ENCODE peak calls at places on chromosomes 13 and 19, in six cellular contexts. I is neuronal stem cell, Y is H9, Q is H1, L is mesenchymal stem cell, X is IMR-90. U is an unnamed sample.

GRCh38 chr13:40682449-40683240 is 16.2 kb upstream of the FOXO1 start:
- DNase-seq in I (no peak), Q (no peak), X (peak), L (peak), Y (no peak), U (peak)

GRCh38 chr19:58279925-58280316 is 1.2 kb downstream of the ZNF8 start:
- DNase-seq in X (no peak), I (no peak), L (no peak), Y (no peak), Q (no peak), U (peak)

GRCh38 chr19:51944798-51945552 is 17.7 kb downstream of the ZNF613 start:
- DNase-seq in L (no peak), I (no peak), Q (no peak), Y (no peak), X (no peak), U (peak)

GRCh38 chr13:77815330-77815729 is 103.3 kb downstream of the EDNRB start:
- DNase-seq in L (no peak), X (no peak), I (no peak), Q (no peak), Y (no peak), U (no peak)

GRCh38 chr13:68987585-68987984 is 1120.0 kb upstream of the ATXN8OS start:
- DNase-seq in X (no peak), Q (no peak), Y (no peak), I (no peak), L (no peak), U (no peak)

GRCh38 chr13:90233933-90234672 is 1113.4 kb upstream of the MIR17HG start:
- DNase-seq in X (no peak), Y (no peak), Q (no peak), L (no peak), I (no peak), U (no peak)

GRCh38 chr13:44231786-44232516 is 141.7 kb upstream of the SERP2 start:
- DNase-seq in I (peak), Y (peak), L (peak), X (peak), Q (peak), U (peak)

GRCh38 chr19:30852168-30852567 is 480.0 kb downstream of the ZNF536 start:
- DNase-seq in L (no peak), X (no peak), I (no peak), Q (peak), Y (no peak), U (no peak)

GRCh38 chr19:16435999-16436650 is 35.6 kb downstream of the EPS15L1 start:
- DNase-seq in I (no peak), Y (no peak), X (no peak), Q (no peak), L (peak), U (no peak)

GRCh38 chr13:58134012-58134411 is 502.5 kb downstream of the PCDH17 start:
- DNase-seq in Q (no peak), I (peak), X (no peak), L (no peak), Y (no peak), U (peak)

DNA sequence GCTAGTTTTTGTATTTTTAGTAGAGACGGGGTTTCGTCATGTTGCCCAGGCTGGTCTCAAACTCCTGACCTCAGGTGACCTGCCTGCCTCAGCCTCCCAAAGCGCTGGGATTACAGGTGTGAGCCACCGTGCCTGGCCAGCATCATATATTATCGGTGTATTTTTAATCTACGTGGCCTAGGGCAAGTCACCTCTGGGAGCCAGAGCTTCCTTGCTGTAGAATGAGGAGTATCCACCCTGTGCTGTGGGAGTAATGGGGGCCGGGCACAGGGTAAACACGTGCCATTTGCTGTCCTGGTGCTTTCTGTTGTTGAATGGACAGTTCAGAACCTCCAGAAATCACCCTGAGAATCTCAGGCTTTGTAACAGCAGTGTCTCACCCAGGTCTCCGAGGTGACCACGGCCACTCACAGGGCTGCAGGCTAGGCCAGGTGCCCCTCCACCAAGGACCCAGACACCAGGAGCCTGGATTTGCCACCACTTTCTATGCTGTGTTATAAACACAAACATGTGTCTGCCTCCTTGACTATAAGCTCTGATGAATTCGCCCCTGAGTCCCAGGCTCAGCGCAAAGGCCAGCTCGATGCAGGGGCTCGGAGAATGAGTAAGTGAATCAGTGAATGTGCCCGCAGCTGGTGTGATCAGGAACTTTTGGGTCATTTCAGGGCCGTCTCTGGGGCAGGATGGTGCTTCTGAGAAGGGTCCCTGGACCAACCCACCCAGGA is 22.7 kb downstream of the POP4 start:
- DNase-seq in Y (no peak), I (no peak), L (no peak), X (no peak), Q (no peak), U (no peak)
- H2AK5ac ChIP-seq in Y (no peak), I (no peak), L (no peak), X (no peak), Q (no peak), U (no peak)

DNA sequence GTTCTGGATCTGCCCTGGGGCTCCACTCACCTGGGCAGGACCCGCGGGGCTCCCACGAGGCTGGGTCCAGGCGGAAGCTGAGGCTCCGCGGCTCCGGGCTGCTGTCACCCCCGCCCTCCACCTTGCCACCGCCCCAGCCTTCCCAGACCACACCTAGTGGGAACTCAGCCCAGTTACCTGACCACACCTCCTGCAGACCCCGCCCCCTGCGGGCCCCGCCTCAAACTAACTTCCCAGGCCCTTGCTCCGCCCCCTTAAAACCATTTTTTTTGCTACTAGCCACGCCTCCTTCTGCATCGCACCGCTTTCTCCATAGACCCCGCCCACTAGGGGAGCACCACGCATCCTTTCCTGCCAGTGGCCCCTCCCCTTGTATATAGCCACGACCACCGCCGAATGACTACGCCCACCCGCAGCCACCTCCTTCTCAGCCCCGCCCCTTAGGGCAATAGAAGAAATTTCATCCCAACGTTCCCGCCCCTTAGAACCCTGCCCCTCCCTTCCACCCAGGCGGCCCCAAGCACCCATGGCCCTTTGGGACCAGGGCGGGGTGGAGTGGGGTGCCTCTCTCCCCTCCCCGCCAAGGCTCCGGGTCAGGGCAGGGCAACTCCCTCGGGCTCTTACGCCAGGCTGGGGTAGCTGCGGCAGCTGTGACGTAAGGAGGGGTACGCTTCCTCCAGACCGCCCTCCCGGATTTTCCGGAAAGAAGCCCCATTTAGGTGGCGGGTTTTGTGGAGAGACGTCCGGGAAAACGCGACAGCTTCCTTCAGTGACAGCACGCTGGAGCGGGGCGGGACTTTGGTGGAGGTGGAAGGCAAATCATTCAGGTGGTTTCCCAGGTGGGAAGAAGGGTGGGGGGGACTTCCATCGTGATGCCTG is at the start of gene SH2D3A:
- DNase-seq in Q (peak), Y (peak), L (peak), I (peak), X (peak), U (peak)
- H2AK5ac ChIP-seq in Q (peak), Y (peak), L (no peak), I (peak), X (no peak), U (peak)

DNA sequence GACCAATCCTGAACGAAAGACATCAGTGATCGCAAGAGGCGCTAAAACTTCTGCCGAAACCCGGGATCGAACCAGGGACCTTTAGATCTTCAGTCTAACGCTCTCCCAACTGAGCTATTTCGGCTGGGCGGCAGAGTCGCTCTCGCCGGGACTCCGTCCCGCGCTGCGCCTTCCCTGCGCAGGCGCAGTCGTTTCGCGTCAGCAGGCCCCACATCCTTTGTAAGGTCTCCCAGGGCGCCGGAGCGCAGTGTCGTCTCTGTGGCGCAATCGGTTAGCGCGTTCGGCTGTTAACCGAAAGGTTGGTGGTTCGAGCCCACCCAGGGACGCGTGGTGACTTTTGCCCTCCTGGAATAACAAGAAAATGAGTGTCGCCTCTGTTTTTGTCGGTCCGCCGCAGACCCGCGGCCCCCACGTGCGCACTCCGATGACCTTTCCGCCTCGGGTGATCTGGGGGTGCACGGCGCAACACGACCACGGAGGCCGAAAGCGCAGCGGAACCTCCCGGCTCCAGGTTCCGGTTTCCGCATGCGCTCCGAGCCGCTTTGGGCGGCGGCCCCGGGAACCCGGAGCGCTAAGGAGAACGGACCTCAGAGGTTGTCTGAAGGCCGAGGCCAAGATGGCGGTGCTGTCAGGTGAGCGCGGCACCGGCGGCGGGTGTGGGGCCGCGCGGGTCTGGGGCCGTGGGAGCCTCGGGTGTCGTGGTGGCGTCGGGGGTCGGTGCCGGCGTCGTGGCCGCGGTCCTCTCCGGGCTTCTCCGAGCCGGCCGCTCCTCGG is at the start of gene NDUFS7:
- DNase-seq in Q (peak), Y (peak), X (peak), L (peak), I (peak), U (peak)
- H2AK5ac ChIP-seq in Q (no peak), Y (no peak), X (peak), L (no peak), I (peak), U (no peak)

GRCh38 chr19:620166-620862 is 13.0 kb downstream of the POLRMT start:
- DNase-seq in Q (no peak), L (no peak), Y (no peak), I (no peak), X (no peak), U (no peak)

GRCh38 chr19:618674-619285 is 14.6 kb downstream of the POLRMT start:
- DNase-seq in X (no peak), Y (no peak), L (no peak), Q (no peak), I (no peak), U (no peak)

GRCh38 chr19:617551-618246 is 15.6 kb downstream of the POLRMT start:
- DNase-seq in L (no peak), Y (no peak), I (no peak), Q (no peak), X (no peak), U (no peak)

GRCh38 chr19:618247-618619 is 15.1 kb downstream of the POLRMT start:
- DNase-seq in X (no peak), L (no peak), I (no peak), Y (no peak), Q (no peak), U (no peak)

GRCh38 chr19:619286-620002 is 13.9 kb downstream of the POLRMT start:
- DNase-seq in I (no peak), Q (no peak), Y (no peak), X (no peak), L (no peak), U (no peak)
- H2AK5ac ChIP-seq in I (no peak), Q (no peak), Y (no peak), X (no peak), L (no peak), U (no peak)

GRCh38 chr19:1489463-1489971 is 633 bp downstream of the PCSK4 start:
- DNase-seq in L (no peak), I (no peak), X (no peak), Y (no peak), Q (no peak), U (no peak)
- H2AK5ac ChIP-seq in L (no peak), I (peak), X (no peak), Y (no peak), Q (peak), U (no peak)

DNA sequence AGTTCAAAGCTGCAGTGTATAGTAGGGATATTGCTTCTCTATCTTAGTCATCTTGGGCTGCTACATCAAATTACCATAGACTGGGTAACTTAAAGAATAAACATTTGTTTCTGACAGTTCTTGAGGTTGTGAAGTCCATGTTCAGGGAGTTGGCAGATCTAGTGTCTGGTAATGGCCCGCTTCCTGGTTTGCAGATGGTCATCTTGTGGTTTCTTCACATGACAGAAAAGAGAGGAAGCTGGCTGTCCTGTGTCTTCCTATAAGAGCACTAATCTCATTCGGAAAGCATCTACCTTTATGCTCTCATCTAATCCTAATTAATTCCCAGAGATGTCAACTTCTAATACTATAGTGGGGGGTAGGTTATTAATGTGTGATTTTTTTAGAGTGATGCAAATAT is 6.2 kb downstream of the ZNF763 start:
- DNase-seq in Q (no peak), X (no peak), Y (no peak), L (no peak), I (no peak), U (no peak)
- H2AK5ac ChIP-seq in Q (no peak), X (no peak), Y (no peak), L (no peak), I (no peak), U (no peak)

GRCh38 chr13:48892311-48892710 is 83.4 kb upstream of the FNDC3A start:
- DNase-seq in Y (no peak), I (no peak), Q (no peak), L (peak), X (peak), U (no peak)

GRCh38 chr13:48890386-48890785 is 85.3 kb upstream of the FNDC3A start:
- DNase-seq in Q (no peak), L (no peak), I (no peak), Y (no peak), X (no peak), U (no peak)

GRCh38 chr13:48891586-48891985 is 84.1 kb upstream of the FNDC3A start:
- DNase-seq in X (peak), Y (no peak), I (no peak), L (peak), Q (no peak), U (no peak)

DNA sequence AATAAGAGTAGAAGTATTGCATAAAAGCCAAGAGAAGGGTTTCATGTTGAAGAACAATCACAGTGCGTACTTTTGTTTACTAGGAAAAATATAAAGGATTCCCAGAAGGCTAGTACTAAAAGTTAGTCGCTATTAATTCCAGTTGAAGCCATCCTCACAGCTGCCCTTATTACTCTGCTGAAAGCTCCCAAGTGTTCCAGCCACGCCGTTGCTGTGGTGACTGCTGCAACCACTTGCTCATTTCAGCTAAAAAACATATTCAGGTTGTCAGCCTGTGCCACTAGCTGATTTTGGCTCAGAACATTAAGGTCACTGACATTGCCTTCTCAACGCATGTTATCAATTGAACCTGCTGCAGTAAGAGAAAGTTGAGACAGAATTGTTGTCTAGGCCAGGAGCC is 87.1 kb upstream of the FNDC3A start:
- DNase-seq in L (no peak), I (no peak), X (no peak), Q (no peak), Y (no peak), U (no peak)
- H2AK5ac ChIP-seq in L (no peak), I (no peak), X (no peak), Q (no peak), Y (no peak), U (no peak)

GRCh38 chr13:38349386-38350113 is at the start of gene UFM1:
- DNase-seq in L (peak), X (peak), Q (peak), Y (peak), I (peak), U (peak)
- H2AK5ac ChIP-seq in L (no peak), X (peak), Q (no peak), Y (no peak), I (no peak), U (no peak)

DNA sequence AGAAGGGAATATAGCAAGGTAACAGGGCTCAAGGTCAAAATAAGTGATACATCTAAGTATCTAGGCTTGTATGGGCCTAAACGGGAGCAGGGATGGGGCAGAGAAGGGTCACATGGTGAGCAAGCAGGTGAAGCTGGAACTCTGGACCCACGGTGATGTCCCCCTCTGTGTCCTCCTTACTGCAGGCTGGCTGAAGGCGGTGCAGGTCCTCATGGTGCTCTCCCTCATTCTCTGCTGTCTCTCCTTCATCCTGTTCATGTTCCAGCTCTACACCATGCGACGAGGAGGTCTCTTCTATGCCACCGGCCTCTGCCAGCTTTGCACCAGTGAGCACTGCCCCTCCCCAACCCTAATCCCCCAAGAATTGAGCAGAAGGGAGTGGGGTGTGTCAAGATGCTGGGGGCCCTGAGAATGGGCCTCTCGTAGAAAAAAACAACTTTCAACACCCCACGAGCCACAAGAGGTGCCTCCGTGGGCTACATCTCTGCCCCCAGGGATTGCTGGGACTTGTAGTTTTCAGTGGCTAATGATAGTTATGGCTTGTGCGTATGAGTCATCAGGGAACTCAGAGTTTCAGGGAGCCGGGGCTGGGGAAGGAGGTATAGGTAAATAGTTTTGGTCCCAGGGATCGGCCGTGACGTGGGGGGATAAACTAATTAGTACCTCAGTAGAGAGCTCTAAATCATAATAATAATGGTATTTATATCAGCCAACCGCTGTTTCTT is 4.0 kb downstream of the EMP3 start:
- DNase-seq in Y (peak), I (no peak), X (peak), Q (no peak), L (peak), U (peak)
- H2AK5ac ChIP-seq in Y (no peak), I (no peak), X (peak), Q (peak), L (no peak), U (no peak)

U was measured in mesendoderm.